ENCODE peak calls at places on chromosomes 11 and 22, in seven cellular contexts. J is hepatic stellate cell; K is MM.1S; V is cardiac muscle cell; H is stimulated activated CD8-positive, alpha-beta memory T cell treated with anti-CD3 and anti-CD28 coated beads, Interleukin-15, amount 100 ng/mL, for 24 hours; M is cardiac fibroblast; U is SK-MEL-5. B is an unnamed sample.

GRCh38 chr11:34234086-34234740 is 123.6 kb downstream of the ABTB2 start:
- DNase-seq in J (no peak), K (peak; percentile 7), V (peak; percentile 58), H (peak; percentile 34), M (peak; percentile 50), U (no peak), B (peak; percentile 56)

GRCh38 chr22:36776722-36777121 is 803 bp upstream of the IFT27 start:
- DNase-seq in J (no peak), K (no peak), V (no peak), H (no peak), M (no peak), U (no peak), B (no peak)

GRCh38 chr22:29326481-29326880 is 11.0 kb upstream of the RASL10A start:
- DNase-seq in J (no peak), K (no peak), V (no peak), H (no peak), M (no peak), U (no peak), B (no peak)

GRCh38 chr11:65182258-65183170 is 786 bp downstream of the CAPN1 start:
- DNase-seq in J (peak; percentile 50), K (no peak), V (peak; percentile 23), H (no peak), M (peak; percentile 27), U (peak; percentile 13), B (peak; percentile 48)

GRCh38 chr22:39960791-39961746 is 872 bp downstream of the TMA7B start:
- DNase-seq in J (peak; percentile 80), K (peak; percentile 96), V (peak; percentile 98), H (no peak), M (peak; percentile 89), U (no peak), B (peak; percentile 35)

GRCh38 chr11:126817096-126817495 is 183.5 kb downstream of the KIRREL3 start:
- DNase-seq in J (peak; percentile 38), K (no peak), V (no peak), H (no peak), M (no peak), U (no peak), B (peak; percentile 34)

GRCh38 chr11:43486141-43486540 is 127.4 kb downstream of the TTC17 start:
- DNase-seq in J (no peak), K (no peak), V (peak; percentile 26), H (no peak), M (peak; percentile 6), U (no peak), B (no peak)

GRCh38 chr22:31093956-31094622 is 13.0 kb downstream of the SMTN start:
- DNase-seq in J (no peak), K (no peak), V (no peak), H (no peak), M (no peak), U (no peak), B (no peak)

GRCh38 chr11:17649696-17650600 is 69.4 kb upstream of the MYOD1 start:
- DNase-seq in J (no peak), K (no peak), V (peak; percentile 5), H (no peak), M (no peak), U (peak; percentile 66), B (no peak)

GRCh38 chr11:125295922-125296321 is 131.4 kb downstream of the PKNOX2 start:
- DNase-seq in J (no peak), K (no peak), V (peak; percentile 53), H (no peak), M (peak; percentile 48), U (no peak), B (no peak)

GRCh38 chr22:40263191-40263590 is 83.1 kb upstream of the ADSL start:
- DNase-seq in J (no peak), K (no peak), V (peak; percentile 79), H (no peak), M (peak; percentile 78), U (no peak), B (no peak)

GRCh38 chr22:38317237-38317994 is at the start of gene CSNK1E:
- DNase-seq in J (peak; percentile 87), K (peak; percentile 78), V (peak; percentile 77), H (peak; percentile 44), M (peak; percentile 74), U (peak; percentile 67), B (peak; percentile 92)

GRCh38 chr11:120121914-120122473 is 15.9 kb downstream of the TRIM29 start:
- DNase-seq in J (no peak), K (no peak), V (no peak), H (no peak), M (no peak), U (no peak), B (no peak)

GRCh38 chr11:1401656-1402221 is 12.0 kb downstream of the BRSK2 start:
- DNase-seq in J (peak; percentile 83), K (peak; percentile 51), V (peak; percentile 73), H (no peak), M (peak; percentile 69), U (peak; percentile 26), B (peak; percentile 91)

GRCh38 chr11:6693342-6694228 is 10.4 kb upstream of the MRPL17 start:
- DNase-seq in J (no peak), K (no peak), V (peak; percentile 80), H (no peak), M (peak; percentile 86), U (peak; percentile 47), B (no peak)

GRCh38 chr11:118243993-118244762 is 8.0 kb downstream of the MPZL3 start:
- DNase-seq in J (no peak), K (no peak), V (no peak), H (no peak), M (no peak), U (no peak), B (no peak)

GRCh38 chr11:84634309-84634708 is 992.8 kb downstream of the DLG2 start:
- DNase-seq in J (no peak), K (no peak), V (no peak), H (no peak), M (no peak), U (no peak), B (no peak)

GRCh38 chr11:120985718-120986569 is 38.0 kb upstream of the TBCEL start:
- DNase-seq in J (peak; percentile 47), K (peak; percentile 37), V (peak; percentile 72), H (no peak), M (peak; percentile 60), U (peak; percentile 9), B (peak; percentile 85)

GRCh38 chr22:45334068-45334467 is 24.3 kb downstream of the FAM118A start:
- DNase-seq in J (no peak), K (no peak), V (no peak), H (no peak), M (peak; percentile 41), U (no peak), B (no peak)

GRCh38 chr11:110349109-110349996 is 52.9 kb upstream of the RDX start:
- DNase-seq in J (no peak), K (peak; percentile 44), V (peak; percentile 8), H (no peak), M (no peak), U (peak; percentile 98), B (no peak)

GRCh38 chr11:128476031-128476430 is 111.3 kb downstream of the ETS1 start:
- DNase-seq in J (no peak), K (no peak), V (no peak), H (no peak), M (no peak), U (no peak), B (no peak)

GRCh38 chr22:43957871-43958270 is 2.6 kb downstream of the SAMM50 start:
- DNase-seq in J (no peak), K (no peak), V (peak; percentile 57), H (no peak), M (peak; percentile 39), U (no peak), B (no peak)

GRCh38 chr11:113378692-113379091 is 8.9 kb upstream of the ANKK1 start:
- DNase-seq in J (no peak), K (no peak), V (no peak), H (no peak), M (no peak), U (no peak), B (no peak)